ENCODE peak calls at places on chromosomes 13 and 19, in ten cellular contexts. K is lower leg skin, B is left ventricle myocardium inferior, A is A673, N is cardiac fibroblast, W is mucosa of descending colon, C is tibial artery, F is hepatocyte, S is upper lobe of right lung, Y is epithelial cell of esophagus. P is an unnamed sample.

GRCh38 chr13:41916173-41916954 is 44.5 kb downstream of the VWA8 start:
- DNase-seq in K (no peak), B (no peak), A (peak; percentile 45), N (peak; percentile 88), W (no peak), C (no peak), F (peak; percentile 33), S (no peak), Y (peak; percentile 66), P (peak; percentile 79)

GRCh38 chr13:67416047-67416925 is 186.2 kb upstream of the PCDH9 start:
- DNase-seq in K (no peak), B (no peak), A (peak; percentile 33), N (peak; percentile 81), W (peak; percentile 10), C (no peak), F (peak; percentile 64), S (peak; percentile 72), Y (peak; percentile 50), P (peak; percentile 63)

GRCh38 chr19:32397736-32398135 is 7.8 kb upstream of the DPY19L3 start:
- DNase-seq in K (no peak), B (no peak), A (no peak), N (peak; percentile 82), W (no peak), C (no peak), F (peak; percentile 49), S (no peak), Y (peak; percentile 35), P (peak; percentile 81)

GRCh38 chr19:879711-880438 is 13.1 kb downstream of the MED16 start:
- DNase-seq in K (no peak), B (no peak), A (no peak), N (no peak), W (no peak), C (no peak), F (no peak), S (peak; percentile 66), Y (no peak), P (no peak)

GRCh38 chr19:21323000-21323399 is 6.2 kb downstream of the ZNF708 start:
- DNase-seq in K (no peak), B (no peak), A (no peak), N (no peak), W (no peak), C (no peak), F (no peak), S (no peak), Y (no peak), P (no peak)

GRCh38 chr13:112716461-112716820 is 26.6 kb downstream of the ATP11A start:
- DNase-seq in K (no peak), B (no peak), A (no peak), N (no peak), W (no peak), C (peak; percentile 60), F (no peak), S (no peak), Y (no peak), P (no peak)

GRCh38 chr13:38657191-38657590 is 29.7 kb upstream of the FREM2 start:
- DNase-seq in K (no peak), B (no peak), A (peak; percentile 79), N (peak; percentile 16), W (no peak), C (no peak), F (no peak), S (no peak), Y (peak; percentile 56), P (peak; percentile 42)

GRCh38 chr19:16457954-16458331 is 13.8 kb downstream of the EPS15L1 start:
- DNase-seq in K (no peak), B (peak; percentile 60), A (no peak), N (no peak), W (no peak), C (no peak), F (no peak), S (no peak), Y (no peak), P (no peak)

GRCh38 chr19:30047355-30047895 is 105.4 kb downstream of the URI1 start:
- DNase-seq in K (no peak), B (no peak), A (no peak), N (no peak), W (peak; percentile 18), C (no peak), F (no peak), S (no peak), Y (no peak), P (no peak)

GRCh38 chr19:30044273-30045259 is 102.5 kb downstream of the URI1 start:
- DNase-seq in K (no peak), B (no peak), A (no peak), N (no peak), W (no peak), C (no peak), F (no peak), S (no peak), Y (no peak), P (no peak)

GRCh38 chr19:30049844-30050667 is 108.0 kb downstream of the URI1 start:
- DNase-seq in K (no peak), B (no peak), A (no peak), N (no peak), W (no peak), C (no peak), F (no peak), S (no peak), Y (no peak), P (no peak)

GRCh38 chr19:30049226-30049625 is 107.2 kb downstream of the URI1 start:
- DNase-seq in K (no peak), B (no peak), A (no peak), N (no peak), W (no peak), C (no peak), F (no peak), S (no peak), Y (no peak), P (no peak)

DNA sequence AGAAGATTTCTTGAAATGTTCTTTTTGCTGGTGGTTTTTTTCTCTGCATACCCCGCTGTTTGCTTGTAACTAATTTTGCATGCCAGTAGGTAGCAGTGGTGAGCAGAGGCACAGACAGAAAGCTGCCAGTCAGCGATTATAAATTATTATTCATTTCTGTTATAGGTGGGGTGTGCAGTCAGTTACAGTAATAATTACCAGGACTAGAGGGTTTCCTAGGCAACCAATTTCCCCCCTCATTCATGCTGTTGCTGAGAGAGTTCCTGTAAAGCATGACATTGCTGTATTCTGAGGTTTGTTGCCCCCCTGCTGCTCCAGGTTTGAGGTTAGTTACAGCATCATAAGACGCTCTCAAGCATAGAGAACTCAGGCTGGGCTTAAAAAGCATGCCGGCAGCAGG is 104.5 kb downstream of the URI1 start:
- DNase-seq in K (no peak), B (no peak), A (peak; percentile 39), N (peak; percentile 5), W (no peak), C (no peak), F (no peak), S (no peak), Y (no peak), P (peak; percentile 9)
- TF ChIP-seq CTCF in K (no peak), B (peak; percentile 50), A (peak; percentile 71), N (peak; percentile 45), W (no peak), C (no peak), F (peak; percentile 55), S (peak; percentile 32), Y (peak; percentile 43), P (peak; percentile 46)

GRCh38 chr19:48445256-48445605 is 552 bp upstream of the GRWD1 start:
- DNase-seq in K (peak; percentile 62), B (no peak), A (peak; percentile 89), N (peak; percentile 94), W (no peak), C (no peak), F (peak; percentile 85), S (no peak), Y (peak; percentile 86), P (peak; percentile 94)

GRCh38 chr19:48443262-48443661 is 2.5 kb upstream of the GRWD1 start:
- DNase-seq in K (no peak), B (no peak), A (peak; percentile 41), N (no peak), W (no peak), C (no peak), F (no peak), S (no peak), Y (peak; percentile 14), P (no peak)

GRCh38 chr19:48444933-48445194 is 919 bp upstream of the GRWD1 start:
- DNase-seq in K (no peak), B (no peak), A (peak; percentile 69), N (no peak), W (no peak), C (no peak), F (no peak), S (no peak), Y (no peak), P (no peak)

GRCh38 chr19:48443731-48444128 is 2.1 kb upstream of the GRWD1 start:
- DNase-seq in K (no peak), B (no peak), A (no peak), N (no peak), W (no peak), C (no peak), F (no peak), S (no peak), Y (no peak), P (no peak)

GRCh38 chr19:48444129-48444932 is 1.5 kb upstream of the GRWD1 start:
- DNase-seq in K (no peak), B (no peak), A (no peak), N (no peak), W (no peak), C (no peak), F (no peak), S (no peak), Y (no peak), P (no peak)
- H3K4me3 ChIP-seq in K (no peak overlapping the region), B (peak overlapping the region; percentile 96), A (peak overlapping the region; percentile 94), N (peak overlapping the region; percentile 99), W (no peak overlapping the region), C (peak overlapping the region; percentile 82), F (no peak overlapping the region), S (peak overlapping the region; percentile 100), Y (peak overlapping the region; percentile 99), P (peak overlapping the region; percentile 99)

GRCh38 chr13:110576070-110576394 is 14.5 kb upstream of the RAB20 start:
- DNase-seq in K (no peak), B (no peak), A (no peak), N (no peak), W (no peak), C (peak; percentile 53), F (no peak), S (no peak), Y (no peak), P (no peak)

GRCh38 chr13:110574161-110574560 is 12.6 kb upstream of the RAB20 start:
- DNase-seq in K (no peak), B (no peak), A (no peak), N (no peak), W (no peak), C (no peak), F (no peak), S (peak; percentile 18), Y (no peak), P (no peak)

GRCh38 chr13:110576736-110577476 is 15.4 kb upstream of the RAB20 start:
- DNase-seq in K (no peak), B (no peak), A (no peak), N (no peak), W (no peak), C (peak; percentile 13), F (no peak), S (peak; percentile 0), Y (no peak), P (no peak)

GRCh38 chr13:110572778-110573118 is 11.2 kb upstream of the RAB20 start:
- DNase-seq in K (no peak), B (no peak), A (no peak), N (no peak), W (no peak), C (no peak), F (no peak), S (no peak), Y (no peak), P (no peak)

GRCh38 chr13:110575322-110576069 is 14.0 kb upstream of the RAB20 start:
- DNase-seq in K (no peak), B (peak; percentile 26), A (no peak), N (peak; percentile 43), W (no peak), C (no peak), F (no peak), S (peak; percentile 63), Y (no peak), P (peak; percentile 21)
- TF ChIP-seq CTCF in K (no peak), B (peak; percentile 34), A (no peak), N (no peak), W (no peak), C (no peak), F (no peak), S (no peak), Y (no peak), P (no peak)

DNA sequence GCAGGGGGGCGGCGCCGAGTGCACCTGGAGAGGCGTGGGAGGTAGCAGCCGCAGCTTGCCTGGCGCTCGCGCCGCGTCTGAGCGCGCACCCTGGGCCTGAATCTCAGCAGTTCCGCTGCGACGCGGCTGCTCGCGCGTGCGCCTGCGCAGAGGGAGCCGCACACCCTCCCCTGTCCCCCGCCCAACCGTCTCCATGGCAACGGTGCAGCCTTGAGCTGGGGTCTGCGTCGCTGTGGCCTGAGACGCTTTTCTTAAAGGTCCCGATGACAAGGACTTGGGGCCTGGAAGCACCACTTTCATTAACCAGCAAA is at the start of gene PNMA8B:
- DNase-seq in K (no peak), B (peak; percentile 63), A (peak; percentile 88), N (peak; percentile 26), W (peak; percentile 22), C (peak; percentile 69), F (peak; percentile 90), S (peak; percentile 78), Y (peak; percentile 90), P (peak; percentile 52)
- H3K4me3 ChIP-seq in K (no peak within 1 kb of the TSS), B (peak within 1 kb of the TSS; percentile 60), A (peak within 1 kb of the TSS; percentile 49), N (peak within 1 kb of the TSS; percentile 31), W (no peak within 1 kb of the TSS), C (peak within 1 kb of the TSS; percentile 34), F (peak within 1 kb of the TSS; percentile 26), S (peak within 1 kb of the TSS; percentile 28), Y (no peak within 1 kb of the TSS), P (peak within 1 kb of the TSS; percentile 41)